ENCODE peak calls at places on chromosome 14, in nine cellular contexts. P, A, U, D, T, G, E, F and O are unnamed samples.

GRCh38 chr14:79855789-79856188 is 355.5 kb downstream of the DIO2 start:
- DNase-seq in P (no peak), A (no peak), U (no peak), D (no peak), T (no peak), G (no peak), E (no peak), F (no peak), O (no peak)

GRCh38 chr14:41872906-41873305 is 266.2 kb downstream of the LRFN5 start:
- DNase-seq in P (no peak), A (no peak), U (no peak), D (no peak), T (no peak), G (no peak), E (no peak), F (no peak), O (no peak)

GRCh38 chr14:72528059-72528950 is 365.6 kb downstream of the DPF3 start:
- DNase-seq in P (no peak), A (no peak), U (no peak), D (no peak), T (no peak), G (no peak), E (no peak), F (no peak), O (peak)

GRCh38 chr14:77281852-77282251 is 10.8 kb upstream of the NGB start:
- DNase-seq in P (no peak), A (no peak), U (no peak), D (no peak), T (no peak), G (no peak), E (no peak), F (no peak), O (no peak)

GRCh38 chr14:99578541-99579044 is 25.4 kb downstream of the CCDC85C start:
- DNase-seq in P (no peak), A (peak), U (no peak), D (no peak), T (no peak), G (no peak), E (no peak), F (no peak), O (no peak)

GRCh38 chr14:75070383-75070782 is 942 bp downstream of the ZC2HC1C start:
- DNase-seq in P (no peak), A (peak), U (no peak), D (no peak), T (no peak), G (no peak), E (no peak), F (no peak), O (no peak)

GRCh38 chr14:104795781-104796681 is 483 bp upstream of the AKT1 start:
- DNase-seq in P (peak), A (no peak), U (no peak), D (no peak), T (peak), G (peak), E (peak), F (no peak), O (no peak)

GRCh38 chr14:75982724-75983358 is 1.0 kb upstream of the TGFB3 start:
- DNase-seq in P (no peak), A (peak), U (peak), D (no peak), T (no peak), G (no peak), E (no peak), F (no peak), O (no peak)

GRCh38 chr14:51419685-51420084 is 179.6 kb downstream of the TMX1 start:
- DNase-seq in P (peak), A (no peak), U (peak), D (no peak), T (no peak), G (peak), E (no peak), F (no peak), O (peak)

GRCh38 chr14:55075628-55076027 is 24.2 kb downstream of the MAPK1IP1L start:
- DNase-seq in P (no peak), A (no peak), U (no peak), D (no peak), T (no peak), G (peak), E (no peak), F (no peak), O (no peak)

GRCh38 chr14:29716150-29716549 is 211.5 kb downstream of the PRKD1 start:
- DNase-seq in P (no peak), A (no peak), U (no peak), D (no peak), T (no peak), G (no peak), E (no peak), F (no peak), O (no peak)

GRCh38 chr14:99321236-99321925 is 49.4 kb upstream of the BCL11B start:
- DNase-seq in P (no peak), A (no peak), U (no peak), D (no peak), T (no peak), G (no peak), E (no peak), F (no peak), O (no peak)

GRCh38 chr14:104705340-104706047 is 16.1 kb downstream of the INF2 start:
- DNase-seq in P (no peak), A (no peak), U (no peak), D (no peak), T (no peak), G (no peak), E (no peak), F (no peak), O (no peak)

GRCh38 chr14:22657861-22658260 is 13.7 kb upstream of the OR6J1 start:
- DNase-seq in P (no peak), A (no peak), U (peak), D (no peak), T (no peak), G (peak), E (no peak), F (peak), O (no peak)

GRCh38 chr14:58276208-58276607 is 22.1 kb upstream of the ARID4A start:
- DNase-seq in P (no peak), A (no peak), U (no peak), D (no peak), T (no peak), G (no peak), E (no peak), F (no peak), O (no peak)

GRCh38 chr14:101451166-101451565 is 110.1 kb upstream of the DIO3 start:
- DNase-seq in P (no peak), A (no peak), U (no peak), D (no peak), T (no peak), G (no peak), E (no peak), F (no peak), O (no peak)